ENCODE peak calls at places on chromosome 10, in nine cellular contexts. R, X, I, E, D, P, Y, C and O are unnamed samples.

GRCh38 chr10:49082767-49083166 is 32.6 kb downstream of the VSTM4 start:
- DNase-seq in R (no peak), X (no peak), I (no peak), E (no peak), D (no peak), P (no peak), Y (no peak), C (no peak), O (no peak)

GRCh38 chr10:89163265-89163995 is 43.7 kb downstream of the CH25H start:
- DNase-seq in R (peak; percentile 66), X (peak; percentile 48), I (peak; percentile 14), E (no peak), D (peak; percentile 56), P (no peak), Y (peak; percentile 66), C (peak; percentile 70), O (no peak)

GRCh38 chr10:106189254-106189653 is 975.3 kb downstream of the SORCS1 start:
- DNase-seq in R (peak; percentile 54), X (peak; percentile 18), I (no peak), E (peak; percentile 77), D (peak; percentile 1), P (no peak), Y (no peak), C (peak; percentile 50), O (no peak)

GRCh38 chr10:42594246-42594650 is 44.1 kb downstream of the ZNF33B start:
- DNase-seq in R (no peak), X (no peak), I (no peak), E (no peak), D (peak; percentile 89), P (no peak), Y (no peak), C (peak; percentile 13), O (no peak)

GRCh38 chr10:48369501-48369900 is 63.0 kb downstream of the MAPK8 start:
- DNase-seq in R (no peak), X (no peak), I (no peak), E (no peak), D (no peak), P (no peak), Y (no peak), C (no peak), O (no peak)

GRCh38 chr10:93993782-93994668 is at the start of gene PLCE1:
- DNase-seq in R (peak; percentile 69), X (peak; percentile 73), I (peak; percentile 70), E (peak; percentile 58), D (peak; percentile 15), P (no peak), Y (peak; percentile 86), C (peak; percentile 80), O (peak; percentile 65)

GRCh38 chr10:103676851-103677417 is 178.4 kb downstream of the SH3PXD2A start:
- DNase-seq in R (peak; percentile 73), X (no peak), I (peak; percentile 73), E (peak; percentile 24), D (peak; percentile 73), P (no peak), Y (peak; percentile 82), C (peak; percentile 98), O (peak; percentile 74)

GRCh38 chr10:43078175-43078985 is 1.5 kb downstream of the RET start:
- DNase-seq in R (no peak), X (no peak), I (no peak), E (no peak), D (no peak), P (no peak), Y (no peak), C (no peak), O (no peak)

GRCh38 chr10:82358486-82359097 is 483.6 kb downstream of the NRG3 start:
- DNase-seq in R (no peak), X (no peak), I (no peak), E (no peak), D (peak; percentile 48), P (no peak), Y (peak; percentile 76), C (peak; percentile 79), O (no peak)

GRCh38 chr10:125206618-125207017 is 46.3 kb upstream of the CTBP2 start:
- DNase-seq in R (no peak), X (no peak), I (no peak), E (no peak), D (peak; percentile 19), P (no peak), Y (no peak), C (no peak), O (no peak)

GRCh38 chr10:125037145-125037544 is 95.2 kb downstream of the ZRANB1 start:
- DNase-seq in R (peak; percentile 95), X (peak; percentile 72), I (no peak), E (peak; percentile 82), D (peak; percentile 79), P (no peak), Y (peak; percentile 7), C (peak; percentile 54), O (peak; percentile 78)

GRCh38 chr10:13346280-13346819 is 1.7 kb downstream of the SEPHS1 start:
- DNase-seq in R (peak; percentile 72), X (peak; percentile 14), I (peak; percentile 21), E (peak; percentile 43), D (peak; percentile 68), P (peak; percentile 65), Y (no peak), C (peak; percentile 90), O (peak; percentile 48)

GRCh38 chr10:22341190-22341935 is 3.9 kb upstream of the SPAG6 start:
- DNase-seq in R (no peak), X (no peak), I (no peak), E (peak; percentile 29), D (peak; percentile 47), P (peak; percentile 53), Y (no peak), C (peak; percentile 69), O (peak; percentile 61)

GRCh38 chr10:21496285-21497176 is 29.0 kb downstream of the SKIDA1 start:
- DNase-seq in R (peak; percentile 72), X (peak; percentile 66), I (peak; percentile 48), E (peak; percentile 82), D (peak; percentile 56), P (peak; percentile 63), Y (peak; percentile 86), C (peak; percentile 72), O (peak; percentile 71)

GRCh38 chr10:62077330-62078015 is 176.0 kb downstream of the ARID5B start:
- DNase-seq in R (no peak), X (no peak), I (no peak), E (no peak), D (no peak), P (no peak), Y (no peak), C (no peak), O (no peak)

GRCh38 chr10:17075510-17075909 is 54.1 kb downstream of the CUBN start:
- DNase-seq in R (no peak), X (no peak), I (no peak), E (no peak), D (peak; percentile 95), P (peak; percentile 89), Y (no peak), C (peak; percentile 96), O (peak; percentile 82)

DNA sequence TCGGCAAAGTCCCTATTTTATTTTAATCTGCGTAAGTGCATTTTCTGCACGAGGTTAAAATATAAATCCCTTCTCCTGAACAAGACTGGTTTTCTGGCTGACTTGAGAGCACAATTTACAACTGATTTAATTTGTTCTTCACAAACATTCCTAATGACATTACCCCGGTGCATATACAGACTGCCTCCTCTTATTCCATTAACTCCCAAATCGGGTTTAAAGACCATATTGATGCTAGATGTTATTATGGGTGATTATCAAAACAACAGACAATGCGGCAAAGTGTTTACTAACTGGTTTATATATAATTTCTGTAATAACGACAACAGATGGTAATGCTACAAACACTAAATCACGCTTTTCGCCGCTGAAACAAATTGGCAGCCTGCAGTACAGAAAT is 195.0 kb downstream of the BUB3 start:
- DNase-seq in R (no peak), X (no peak), I (no peak), E (no peak), D (no peak), P (no peak), Y (no peak), C (no peak), O (no peak)
- H3K4me1 ChIP-seq in R (no peaks in the 10 kb centered on the region), X (no peaks in the 10 kb centered on the region), I (no peaks in the 10 kb centered on the region), E (no peaks in the 10 kb centered on the region), D (no peaks in the 10 kb centered on the region), P (no peaks in the 10 kb centered on the region), Y (no peaks in the 10 kb centered on the region), C (no peaks in the 10 kb centered on the region), O (no peaks in the 10 kb centered on the region)

GRCh38 chr10:71971769-71972555 is 7.8 kb downstream of the CHST3 start:
- DNase-seq in R (no peak), X (no peak), I (no peak), E (no peak), D (no peak), P (no peak), Y (no peak), C (no peak), O (no peak)
- H3K27ac ChIP-seq in R (no peak overlapping the region), X (no peak overlapping the region), I (peak overlapping the region; percentile 54), E (no peak overlapping the region), D (no peak overlapping the region), P (no peak overlapping the region), Y (peak overlapping the region; percentile 8), C (peak overlapping the region; percentile 34), O (no peak overlapping the region)

DNA sequence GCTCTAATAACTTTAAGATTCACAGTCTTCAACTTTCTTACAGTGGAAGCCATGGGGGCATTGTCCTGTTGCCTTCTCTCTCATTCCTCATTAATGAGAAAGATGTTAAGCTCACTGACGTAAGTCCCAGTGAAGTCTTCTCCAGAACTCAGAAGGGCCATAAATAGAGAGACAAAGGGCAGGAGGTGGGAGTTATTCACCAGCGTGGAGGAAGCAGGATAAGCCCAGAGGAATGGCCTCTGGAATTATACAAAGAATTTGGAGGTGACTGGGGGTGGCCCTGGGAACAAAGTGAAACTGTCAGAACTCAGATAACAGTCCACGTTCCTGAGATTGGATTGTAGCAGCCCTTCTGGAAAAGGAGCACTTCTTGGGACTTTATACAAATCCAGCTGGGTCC is 52.4 kb downstream of the SORBS1 start:
- DNase-seq in R (peak; percentile 65), X (peak; percentile 78), I (no peak), E (peak; percentile 85), D (no peak), P (peak; percentile 82), Y (no peak), C (peak; percentile 71), O (no peak)
- H3K4me3 ChIP-seq in R (no peak overlapping the region), X (no peak overlapping the region), I (no peak overlapping the region), E (no peak overlapping the region), D (no peak overlapping the region), P (no peak overlapping the region), Y (no peak overlapping the region), C (peak overlapping the region; percentile 48), O (no peak overlapping the region)

DNA sequence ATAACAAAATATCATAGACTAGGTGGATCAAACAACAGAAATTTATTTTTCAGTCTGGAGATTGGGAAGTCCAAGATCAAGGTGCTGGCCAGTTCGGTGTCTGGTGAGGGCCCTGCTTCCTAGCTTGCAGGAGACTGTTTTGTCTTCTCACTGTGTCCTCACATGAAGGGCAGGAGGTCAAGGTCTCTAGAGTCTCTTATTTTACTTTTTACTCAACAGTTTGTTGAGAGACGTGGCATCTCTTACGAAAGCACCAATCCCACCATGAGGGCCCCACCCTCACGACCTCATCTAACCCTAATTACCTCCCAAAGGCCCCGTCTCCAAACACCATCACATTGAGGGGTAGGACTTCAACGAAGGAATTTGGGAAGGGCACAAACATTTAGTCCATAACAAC is 41.2 kb upstream of the SORBS1 start:
- DNase-seq in R (no peak), X (no peak), I (no peak), E (no peak), D (no peak), P (no peak), Y (no peak), C (no peak), O (no peak)
- H3K4me1 ChIP-seq in R (no peaks in the 10 kb centered on the region), X (no peaks in the 10 kb centered on the region), I (peaks cover 8% of the 10 kb centered on the region), E (no peaks in the 10 kb centered on the region), D (no peaks in the 10 kb centered on the region), P (no peaks in the 10 kb centered on the region), Y (peaks cover 9% of the 10 kb centered on the region), C (no peaks in the 10 kb centered on the region), O (no peaks in the 10 kb centered on the region)

GRCh38 chr10:132384618-132385510 is 12.1 kb upstream of the PWWP2B start:
- DNase-seq in R (no peak), X (no peak), I (peak; percentile 6), E (no peak), D (no peak), P (no peak), Y (peak; percentile 33), C (peak; percentile 27), O (no peak)
- H3K27ac ChIP-seq in R (no peak overlapping the region), X (no peak overlapping the region), I (no peak overlapping the region), E (no peak overlapping the region), D (no peak overlapping the region), P (no peak overlapping the region), Y (no peak overlapping the region), C (no peak overlapping the region), O (no peak overlapping the region)